ENCODE peak calls at places on chromosomes 16 and 17, in eight cellular contexts. D is neuronal stem cell; A is stimulated activated CD4-positive, alpha-beta T cell treated with anti-CD3 and anti-CD28 coated beads, Interleukin-15, amount 100 ng/mL, for 24 hours; I is mucosa of descending colon; X is T-helper 1 cell; Y is C1 segment of cervical spinal cord; L is CD8-positive, alpha-beta memory T cell; Z is activated B cell treated with CpG ODN at 0.5 μM for 24 hours. C is an unnamed sample.

GRCh38 chr17:46929413-46929812 is 6.5 kb downstream of the GOSR2 start:
- DNase-seq in L (no peak), Z (no peak), Y (no peak), I (no peak), D (no peak), A (no peak), X (no peak), C (peak)

GRCh38 chr16:15743657-15744056 is 93.6 kb downstream of the NDE1 start:
- DNase-seq in Z (no peak), X (no peak), Y (no peak), L (no peak), A (no peak), D (no peak), I (no peak), C (no peak)

GRCh38 chr17:18184143-18185007 is 747 bp downstream of the ALKBH5 start:
- DNase-seq in L (peak), Z (peak), I (peak), D (peak), X (peak), Y (peak), A (peak), C (no peak)

GRCh38 chr16:20868890-20869289 is 31.3 kb downstream of the DCUN1D3 start:
- DNase-seq in L (no peak), A (no peak), D (no peak), Z (no peak), X (no peak), I (peak), Y (peak), C (no peak)

GRCh38 chr17:41397003-41397665 is at the start of gene KRT31:
- DNase-seq in A (no peak), I (no peak), L (no peak), Z (no peak), X (no peak), Y (peak), D (no peak), C (no peak)

GRCh38 chr17:28325221-28325620 is 6.2 kb downstream of the TMEM97 start:
- DNase-seq in D (no peak), X (no peak), I (no peak), L (no peak), Z (no peak), A (no peak), Y (peak), C (no peak)

GRCh38 chr17:58630883-58631522 is 60.8 kb downstream of the TEX14 start:
- DNase-seq in I (no peak), A (peak), X (no peak), Z (peak), Y (no peak), D (peak), L (peak), C (peak)

GRCh38 chr16:86798247-86799041 is 220.1 kb downstream of the FOXL1 start:
- DNase-seq in Z (no peak), Y (no peak), L (no peak), A (no peak), D (no peak), I (no peak), X (no peak), C (no peak)

GRCh38 chr17:43734376-43734775 is 24.2 kb downstream of the SOST start:
- DNase-seq in I (no peak), D (no peak), X (no peak), L (no peak), A (no peak), Z (no peak), Y (no peak), C (peak)

GRCh38 chr16:87065781-87066694 is 251.2 kb downstream of the C16orf95 start:
- DNase-seq in Z (no peak), Y (no peak), I (no peak), D (no peak), L (no peak), A (no peak), X (no peak), C (no peak)

GRCh38 chr17:530851-531250 is 178.2 kb upstream of the RPH3AL start:
- DNase-seq in Z (no peak), Y (no peak), I (no peak), X (no peak), L (no peak), A (no peak), D (no peak), C (no peak)

GRCh38 chr17:57461082-57461481 is 204.8 kb downstream of the MSI2 start:
- DNase-seq in X (no peak), L (no peak), Y (no peak), D (no peak), Z (no peak), A (peak), I (no peak), C (no peak)

GRCh38 chr17:2053380-2054261 is 1.3 kb upstream of the HIC1 start:
- DNase-seq in Y (peak), Z (peak), L (peak), D (no peak), I (peak), A (peak), X (peak), C (peak)

GRCh38 chr16:81480856-81481821 is 36.5 kb downstream of the CMIP start:
- DNase-seq in Y (no peak), D (no peak), L (no peak), A (peak), Z (peak), I (no peak), X (no peak), C (no peak)

GRCh38 chr17:20156196-20157077 is 147.3 kb downstream of the SPECC1 start:
- DNase-seq in D (peak), Y (no peak), X (peak), Z (peak), L (peak), A (peak), I (no peak), C (peak)

GRCh38 chr17:19876524-19877161 is 8.9 kb upstream of the ULK2 start:
- DNase-seq in D (no peak), L (peak), X (no peak), Y (no peak), I (peak), Z (no peak), A (peak), C (no peak)

GRCh38 chr17:37828313-37829124 is 83.7 kb upstream of the HNF1B start:
- DNase-seq in I (no peak), Z (no peak), L (no peak), Y (no peak), X (no peak), A (no peak), D (no peak), C (no peak)

GRCh38 chr17:3512512-3513171 is 36.8 kb downstream of the ASPA start:
- DNase-seq in X (no peak), A (no peak), Z (no peak), L (no peak), I (peak), Y (peak), D (peak), C (peak)

GRCh38 chr17:50055055-50055425 is 870 bp upstream of the ITGA3 start:
- DNase-seq in L (no peak), I (peak), Z (no peak), X (no peak), D (no peak), Y (peak), A (peak), C (no peak)

GRCh38 chr17:82338858-82339633 is 5.5 kb upstream of the SECTM1 start:
- DNase-seq in A (no peak), I (peak), L (no peak), D (no peak), X (no peak), Y (peak), Z (no peak), C (peak)

GRCh38 chr17:82101767-82102679 is 4.0 kb upstream of the FASN start:
- DNase-seq in I (peak), X (no peak), A (peak), Y (peak), D (no peak), Z (no peak), L (no peak), C (no peak)

GRCh38 chr16:47927330-47927729 is 228.5 kb downstream of the ABCC12 start:
- DNase-seq in A (no peak), D (no peak), L (no peak), I (no peak), Z (no peak), Y (no peak), X (no peak), C (no peak)

GRCh38 chr17:79152636-79153035 is 78.0 kb downstream of the ENGASE start:
- DNase-seq in Y (no peak), L (no peak), X (no peak), A (no peak), I (no peak), Z (no peak), D (no peak), C (no peak)